ENCODE peak calls at places on chromosome 11, in six cellular contexts. L is amygdala, F is gastrocnemius medialis, V is HT1080, I is kidney, W is amniotic stem cell. D is an unnamed sample.

GRCh38 chr11:60871378-60872061 is 4.2 kb downstream of the ZP1 start:
- DNase-seq in L (no peak), F (no peak), V (no peak), I (no peak), W (no peak), D (no peak)

GRCh38 chr11:120169981-120170698 is 32.2 kb upstream of the TRIM29 start:
- DNase-seq in L (no peak), F (no peak), V (no peak), I (peak), W (no peak), D (no peak)

GRCh38 chr11:122741613-122742012 is 86.1 kb downstream of the UBASH3B start:
- DNase-seq in L (no peak), F (peak), V (no peak), I (peak), W (no peak), D (peak)

GRCh38 chr11:94184861-94185260 is 56.2 kb downstream of the PANX1 start:
- DNase-seq in L (no peak), F (no peak), V (no peak), I (no peak), W (no peak), D (no peak)

GRCh38 chr11:69215784-69216415 is 60.2 kb downstream of the SMIM38 start:
- DNase-seq in L (no peak), F (no peak), V (peak), I (peak), W (no peak), D (peak)

GRCh38 chr11:102438311-102439062 is 14.1 kb downstream of the TMEM123 start:
- DNase-seq in L (no peak), F (no peak), V (no peak), I (no peak), W (no peak), D (no peak)

GRCh38 chr11:44246726-44247125 is 63.2 kb downstream of the ALX4 start:
- DNase-seq in L (no peak), F (no peak), V (no peak), I (no peak), W (no peak), D (no peak)

GRCh38 chr11:72001255-72001654 is 2.5 kb downstream of the IL18BP start:
- DNase-seq in L (no peak), F (no peak), V (no peak), I (peak), W (no peak), D (no peak)

GRCh38 chr11:95829580-95830259 is 39.4 kb downstream of the CEP57 start:
- DNase-seq in L (no peak), F (no peak), V (no peak), I (no peak), W (no peak), D (no peak)

GRCh38 chr11:33704240-33705002 is 3.8 kb upstream of the C11orf91 start:
- DNase-seq in L (no peak), F (no peak), V (no peak), I (no peak), W (no peak), D (no peak)

GRCh38 chr11:27672836-27673464 is 27.3 kb downstream of the BDNF start:
- DNase-seq in L (no peak), F (no peak), V (no peak), I (no peak), W (no peak), D (no peak)

GRCh38 chr11:12677131-12677530 is 2.9 kb downstream of the TEAD1 start:
- DNase-seq in L (no peak), F (no peak), V (peak), I (no peak), W (no peak), D (no peak)

GRCh38 chr11:122883682-122883981 is 1.1 kb downstream of the JHY start:
- DNase-seq in L (no peak), F (no peak), V (no peak), I (no peak), W (no peak), D (peak)

GRCh38 chr11:7204778-7205177 is 46.9 kb upstream of the SYT9 start:
- DNase-seq in L (no peak), F (no peak), V (peak), I (no peak), W (no peak), D (peak)

GRCh38 chr11:92268546-92268945 is 43.9 kb downstream of the FAT3 start:
- DNase-seq in L (no peak), F (no peak), V (no peak), I (no peak), W (no peak), D (no peak)

GRCh38 chr11:118156531-118157185 is 4.0 kb upstream of the SCN4B start:
- DNase-seq in L (no peak), F (peak), V (no peak), I (no peak), W (no peak), D (no peak)

GRCh38 chr11:14544611-14545010 is 24.4 kb upstream of the PSMA1 start:
- DNase-seq in L (no peak), F (no peak), V (peak), I (no peak), W (no peak), D (no peak)

GRCh38 chr11:86103808-86104207 is 34.9 kb upstream of the PICALM start:
- DNase-seq in L (no peak), F (no peak), V (no peak), I (no peak), W (no peak), D (no peak)

GRCh38 chr11:78033040-78033439 is 10.0 kb upstream of the KCTD14 start:
- DNase-seq in L (no peak), F (no peak), V (no peak), I (no peak), W (no peak), D (no peak)

GRCh38 chr11:36282926-36283325 is 6.3 kb downstream of the COMMD9 start:
- DNase-seq in L (no peak), F (no peak), V (no peak), I (no peak), W (no peak), D (no peak)

GRCh38 chr11:130369141-130369691 is 54.5 kb upstream of the ZBTB44 start:
- DNase-seq in L (peak), F (peak), V (no peak), I (no peak), W (no peak), D (no peak)

GRCh38 chr11:66100272-66101037 is 30.4 kb downstream of the PACS1 start:
- DNase-seq in L (no peak), F (peak), V (no peak), I (peak), W (no peak), D (peak)

GRCh38 chr11:69915501-69916250 is 96.5 kb upstream of the FGF3 start:
- DNase-seq in L (peak), F (peak), V (no peak), I (peak), W (peak), D (peak)

GRCh38 chr11:12599408-12600143 is 74.6 kb upstream of the TEAD1 start:
- DNase-seq in L (peak), F (no peak), V (peak), I (peak), W (no peak), D (peak)

GRCh38 chr11:69854719-69855118 is 35.5 kb upstream of the FGF3 start:
- DNase-seq in L (no peak), F (no peak), V (peak), I (no peak), W (no peak), D (no peak)

D was measured in testis.